ENCODE peak calls at places on chromosomes 12 and 14, in four cellular contexts. Y, O, V and I are unnamed samples.

GRCh38 chr12:50620050-50620974 is 115.5 kb downstream of the DIP2B start:
- DNase-seq in O (peak), Y (no peak), V (no peak), I (peak)

GRCh38 chr14:97267509-97267908 is 470.3 kb downstream of the VRK1 start:
- DNase-seq in V (no peak), O (peak), Y (no peak), I (peak)

GRCh38 chr14:74302160-74302628 is 540 bp downstream of the ABCD4 start:
- DNase-seq in O (no peak), V (peak), Y (peak), I (peak)

GRCh38 chr14:103232831-103233319 is 101.2 kb upstream of the EIF5 start:
- DNase-seq in Y (no peak), O (no peak), V (no peak), I (no peak)

GRCh38 chr12:61290473-61290872 is 969.7 kb upstream of the USP15 start:
- DNase-seq in O (no peak), V (no peak), Y (no peak), I (no peak)

GRCh38 chr14:37650356-37651037 is 55.1 kb downstream of the TTC6 start:
- DNase-seq in O (peak), V (no peak), Y (peak), I (peak)

GRCh38 chr12:66302827-66303169 is 505 bp downstream of the HELB start:
- DNase-seq in V (no peak), O (no peak), Y (no peak), I (no peak)

GRCh38 chr14:90513151-90514014 is 116.6 kb downstream of the CALM1 start:
- DNase-seq in O (peak), V (no peak), Y (no peak), I (peak)

GRCh38 chr12:46206471-46206870 is 62.4 kb downstream of the SLC38A1 start:
- DNase-seq in Y (no peak), V (no peak), O (no peak), I (no peak)

GRCh38 chr12:52185400-52185967 is 6.3 kb downstream of the KRT80 start:
- DNase-seq in Y (no peak), O (no peak), V (no peak), I (no peak)

GRCh38 chr12:88052686-88053085 is 23.5 kb upstream of the C12orf50 start:
- DNase-seq in Y (peak), O (peak), V (peak), I (peak)

GRCh38 chr14:23055621-23056256 is 1.6 kb downstream of the CDH24 start:
- DNase-seq in Y (no peak), V (no peak), O (no peak), I (no peak)

GRCh38 chr12:2198088-2198501 is 145.3 kb downstream of the CACNA1C start:
- DNase-seq in O (no peak), V (no peak), Y (no peak), I (peak)

GRCh38 chr14:71556730-71557129 is 375.5 kb upstream of the RGS6 start:
- DNase-seq in Y (no peak), V (no peak), O (no peak), I (no peak)

GRCh38 chr12:71183846-71184245 is 26.0 kb upstream of the TSPAN8 start:
- DNase-seq in V (no peak), Y (no peak), O (no peak), I (no peak)